ENCODE peak calls at places on chromosomes 4 and X, in ten cellular contexts. O, M, R, G, H, D, V, B, S and K are unnamed samples.

GRCh38 chr4:87219648-87220093 is 747 bp downstream of the KLHL8 start:
- DNase-seq in D (no peak), B (no peak), S (peak; percentile 11), O (no peak), G (peak; percentile 89), V (no peak), R (peak; percentile 54), H (no peak), M (no peak), K (no peak)

GRCh38 chr4:107877361-107877760 is 52.6 kb downstream of the SGMS2 start:
- DNase-seq in D (no peak), G (no peak), B (no peak), R (no peak), O (no peak), V (no peak), S (no peak), H (no peak), M (no peak), K (no peak)

GRCh38 chrX:102580891-102581290 is 18.4 kb upstream of the ARMCX5 start:
- DNase-seq in R (no peak), O (no peak), H (no peak), M (no peak), S (no peak), G (no peak), D (no peak), V (no peak), B (no peak), K (no peak)

GRCh38 chrX:28177202-28177601 is 196.0 kb upstream of the DCAF8L1 start:
- DNase-seq in B (no peak), D (no peak), O (no peak), H (no peak), S (no peak), M (no peak), R (no peak), V (peak; percentile 33), G (no peak), K (no peak)

GRCh38 chr4:134544303-134544761 is 342.7 kb upstream of the PABPC4L start:
- DNase-seq in B (no peak), O (peak; percentile 8), V (no peak), D (no peak), R (no peak), S (no peak), M (peak; percentile 11), H (peak; percentile 92), G (no peak), K (no peak)

GRCh38 chrX:18146954-18147353 is 73.7 kb downstream of the BEND2 start:
- DNase-seq in R (peak; percentile 41), H (no peak), D (no peak), S (no peak), M (peak; percentile 14), V (peak; percentile 22), O (no peak), G (no peak), B (peak; percentile 60), K (no peak)

GRCh38 chr4:37095925-37096324 is 148.6 kb upstream of the NWD2 start:
- DNase-seq in H (no peak), B (no peak), D (no peak), G (no peak), O (no peak), M (no peak), R (no peak), S (no peak), V (no peak), K (no peak)

GRCh38 chr4:104129243-104129642 is 365.5 kb downstream of the CXXC4 start:
- DNase-seq in H (no peak), V (no peak), S (no peak), B (no peak), D (no peak), M (no peak), G (no peak), R (no peak), O (no peak), K (no peak)

GRCh38 chr4:2963185-2964076 is at the start of the genes GRK4 and NOP14:
- DNase-seq in R (peak; percentile 99), V (peak; percentile 97), H (peak; percentile 89), D (peak; percentile 96), M (peak; percentile 97), G (peak; percentile 100), O (peak; percentile 99), B (peak; percentile 95), S (peak; percentile 96), K (peak; percentile 99)
- TF ChIP-seq CTCF in R (peak; percentile 38), V (no peak), H (peak; percentile 23), D (peak; percentile 59), M (peak; percentile 41), G (no peak), O (no peak), B (peak; percentile 20), S (no peak), K (peak; percentile 75)

GRCh38 chr4:664713-665231 is 9.3 kb downstream of the ATP5ME start:
- DNase-seq in R (no peak), M (no peak), V (no peak), G (peak; percentile 75), D (no peak), O (no peak), B (no peak), S (no peak), H (no peak), K (peak; percentile 89)

GRCh38 chr4:666436-666810 is 7.7 kb downstream of the ATP5ME start:
- DNase-seq in D (no peak), V (no peak), R (no peak), H (no peak), O (no peak), S (no peak), M (no peak), B (no peak), G (peak; percentile 72), K (no peak)

GRCh38 chr4:665381-665750 is 8.7 kb downstream of the ATP5ME start:
- DNase-seq in V (no peak), H (no peak), S (no peak), G (peak; percentile 61), D (no peak), R (no peak), B (no peak), M (no peak), O (no peak), K (peak; percentile 87)

GRCh38 chr4:666822-667544 is 7.1 kb downstream of the ATP5ME start:
- DNase-seq in B (no peak), O (no peak), S (no peak), M (no peak), D (no peak), R (no peak), V (no peak), G (peak; percentile 76), H (no peak), K (no peak)

DNA sequence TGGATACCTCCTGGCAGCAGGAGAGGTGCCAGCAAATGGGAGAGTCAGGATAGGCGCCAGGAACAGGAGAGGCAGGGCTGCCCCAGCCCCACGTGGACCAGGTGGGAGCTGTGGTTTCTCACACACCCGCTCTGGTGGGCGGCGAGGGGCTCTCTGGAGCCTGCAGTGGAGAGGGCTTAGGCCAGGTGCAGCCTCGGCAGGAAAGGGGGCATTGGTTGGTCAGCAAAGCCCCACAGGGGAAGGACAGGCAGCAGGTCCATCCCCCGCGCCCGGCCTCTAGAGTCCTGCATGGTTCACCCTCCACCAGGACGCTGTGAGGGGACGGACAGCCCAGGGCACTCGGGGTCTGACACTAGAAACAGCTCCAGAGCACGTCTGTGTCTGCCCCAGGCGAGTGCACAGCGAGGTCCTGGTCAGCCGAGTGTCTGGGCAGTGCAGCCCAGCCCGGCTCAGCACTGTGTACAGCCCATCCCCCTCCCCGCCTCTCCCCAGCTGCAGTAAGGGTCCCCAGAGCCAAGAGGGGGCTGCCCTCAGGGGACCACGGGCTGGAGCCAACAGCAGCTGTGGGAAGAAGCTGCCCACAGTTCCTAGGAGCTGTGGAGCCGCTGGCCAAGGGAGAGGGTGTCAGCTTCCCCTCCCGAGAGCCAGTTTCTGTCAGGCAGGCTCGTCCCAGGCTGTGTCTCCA is 8.2 kb downstream of the ATP5ME start:
- DNase-seq in B (no peak), H (no peak), G (peak; percentile 80), R (no peak), V (no peak), M (no peak), S (no peak), D (no peak), O (no peak), K (no peak)
- TF ChIP-seq CTCF in B (no peak), H (no peak), G (no peak), R (no peak), V (no peak), M (no peak), S (no peak), D (no peak), O (no peak), K (no peak)

GRCh38 chr4:15955670-15956069 is 7.3 kb downstream of the FGFBP2 start:
- DNase-seq in R (no peak), S (no peak), G (no peak), H (no peak), D (no peak), V (no peak), M (peak; percentile 11), O (no peak), B (no peak), K (no peak)
- TF ChIP-seq CTCF in R (no peak), S (no peak), G (no peak), H (peak; percentile 32), D (no peak), V (no peak), M (peak; percentile 27), O (peak; percentile 35), B (no peak), K (no peak)

GRCh38 chr4:143336828-143337599 is at the start of gene GAB1:
- DNase-seq in O (peak; percentile 43), V (peak; percentile 48), G (peak; percentile 93), M (peak; percentile 62), H (no peak), D (peak; percentile 42), B (peak; percentile 77), R (peak; percentile 81), S (peak; percentile 63), K (peak; percentile 94)
- TF ChIP-seq CTCF in O (no peak), V (no peak), G (no peak), M (no peak), H (peak; percentile 36), D (peak; percentile 25), B (no peak), R (no peak), S (no peak), K (peak; percentile 59)

DNA sequence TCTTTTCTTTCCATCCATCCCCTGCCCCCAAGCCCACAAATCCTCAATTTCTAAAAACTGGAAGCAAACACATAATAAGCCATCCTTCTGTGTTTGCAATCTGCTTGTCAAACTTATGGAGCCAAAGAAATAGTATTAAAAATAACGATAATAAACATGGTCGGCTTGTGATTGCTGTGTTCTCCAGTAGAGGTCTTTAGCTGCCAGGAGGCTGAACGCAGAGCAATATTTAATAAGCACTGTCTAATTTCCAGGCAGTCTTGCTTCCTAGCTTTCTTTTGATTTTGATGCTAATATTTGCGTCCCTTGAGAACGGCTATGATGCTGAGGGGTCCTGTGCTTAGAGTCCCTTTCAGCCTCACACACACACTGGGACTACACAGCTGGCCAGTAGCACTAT is 3.2 kb upstream of the HELT start:
- DNase-seq in O (no peak), D (no peak), R (no peak), G (no peak), H (no peak), M (peak; percentile 11), V (no peak), S (no peak), B (no peak), K (no peak)
- TF ChIP-seq CTCF in O (no peak), D (no peak), R (no peak), G (no peak), H (no peak), M (peak; percentile 5), V (no peak), S (no peak), B (no peak), K (peak; percentile 41)

DNA sequence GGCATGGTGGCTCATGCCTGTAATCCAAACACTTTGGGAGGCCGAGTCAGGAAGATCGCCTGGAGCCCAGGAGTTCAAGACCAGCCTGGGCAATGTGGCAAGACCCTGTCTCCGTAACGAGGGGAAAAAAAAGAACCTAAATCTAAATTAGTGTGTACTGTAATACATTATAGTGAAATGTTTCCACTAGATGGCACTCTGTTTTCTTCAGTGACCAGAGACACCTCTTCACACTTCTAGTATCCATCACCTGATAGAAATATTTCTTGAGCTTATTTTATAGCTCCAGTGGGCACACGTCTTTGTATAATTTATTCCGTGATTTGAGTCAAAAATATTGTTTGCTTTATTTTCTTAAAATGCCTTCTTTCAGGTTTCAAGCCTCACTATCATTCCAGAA is 600.9 kb upstream of the DIPK2B start:
- DNase-seq in V (no peak), R (no peak), G (no peak), B (no peak), O (no peak), S (no peak), D (no peak), M (peak; percentile 60), H (no peak), K (no peak)
- TF ChIP-seq CTCF in V (no peak), R (no peak), G (peak; percentile 20), B (peak; percentile 8), O (no peak), S (no peak), D (peak; percentile 24), M (peak; percentile 40), H (peak; percentile 28), K (peak; percentile 79)